ENCODE peak calls at places on chromosomes 2 and 18, in five cellular contexts. U, Y, K, Q and T are unnamed samples.

GRCh38 chr2:138275881-138276280 is 225.7 kb upstream of the SPOPL start:
- DNase-seq in K (no peak), U (no peak), Q (no peak), Y (no peak), T (no peak)

GRCh38 chr18:3330622-3331021 is 68.7 kb downstream of the MYL12B start:
- DNase-seq in Q (no peak), K (no peak), Y (no peak), U (no peak), T (no peak)

GRCh38 chr18:45316127-45316526 is 299.1 kb upstream of the SLC14A2 start:
- DNase-seq in Q (no peak), Y (no peak), K (no peak), U (no peak), T (no peak)

GRCh38 chr2:98551316-98551715 is 57.0 kb downstream of the COA5 start:
- DNase-seq in K (no peak), Y (peak; percentile 55), U (no peak), Q (no peak), T (no peak)

GRCh38 chr2:66440011-66440542 is 5.2 kb downstream of the MEIS1 start:
- DNase-seq in K (no peak), Q (no peak), Y (no peak), U (peak; percentile 56), T (peak; percentile 44)

GRCh38 chr2:106972782-106973181 is 86.8 kb upstream of the ST6GAL2 start:
- DNase-seq in Q (no peak), U (no peak), Y (no peak), K (no peak), T (no peak)

GRCh38 chr2:54636425-54637139 is 86.9 kb upstream of the EML6 start:
- DNase-seq in Y (no peak), K (no peak), Q (no peak), U (no peak), T (no peak)

GRCh38 chr2:99608092-99608491 is 118.3 kb upstream of the REV1 start:
- DNase-seq in U (no peak), K (no peak), Q (no peak), Y (no peak), T (no peak)

GRCh38 chr2:172788871-172789270 is 53.2 kb downstream of the RAPGEF4 start:
- DNase-seq in K (no peak), Y (no peak), Q (no peak), U (no peak), T (no peak)